ENCODE peak calls at places on chromosome 19, in six cellular contexts. One of them, this sample, is unnamed.

GRCh38 chr19:40139533-40140287 is 49.0 kb upstream of the ZNF780A start:
- DNase-seq in stimulated activated effector memory CD8-positive, alpha-beta T cell treated with anti-CD3 and anti-CD28 coated beads, Interleukin-12 subunit alpha, Interleukin-12 subunit beta, amount 100 ng/mL, for 72 hours: no peak
- DNase-seq in NCI-H1105: peak; percentile 38
- DNase-seq in CD8-positive, alpha-beta T cell: no peak
- DNase-seq in NCI-H2029 treated with DMSO at 0.1 percent for 48 hours: peak; percentile 47
- DNase-seq in activated T-helper 2 cell treated with anti-CD3 and anti-CD28 coated beads, Interferon-gamma antibody, Interleukin-2, Interleukin-4, amounts not matched to agents 10 μg/mL and 5 μg/mL and 100 μg/mL, durations not matched to agents 14 hours and 24 hours and 36 hours: no peak
- DNase-seq in this sample: peak; percentile 15

GRCh38 chr19:6769006-6769637 is 1.9 kb upstream of the SH2D3A start:
- DNase-seq in stimulated activated effector memory CD8-positive, alpha-beta T cell treated with anti-CD3 and anti-CD28 coated beads, Interleukin-12 subunit alpha, Interleukin-12 subunit beta, amount 100 ng/mL, for 72 hours: no peak
- DNase-seq in NCI-H1105: no peak
- DNase-seq in CD8-positive, alpha-beta T cell: no peak
- DNase-seq in NCI-H2029 treated with DMSO at 0.1 percent for 48 hours: no peak
- DNase-seq in activated T-helper 2 cell treated with anti-CD3 and anti-CD28 coated beads, Interferon-gamma antibody, Interleukin-2, Interleukin-4, amounts not matched to agents 10 μg/mL and 5 μg/mL and 100 μg/mL, durations not matched to agents 14 hours and 24 hours and 36 hours: no peak
- DNase-seq in this sample: no peak

GRCh38 chr19:10288662-10289166 is 1.0 kb upstream of the ICAM5 start:
- DNase-seq in NCI-H1105: peak; percentile 14
- DNase-seq in stimulated activated effector memory CD8-positive, alpha-beta T cell treated with anti-CD3 and anti-CD28 coated beads, Interleukin-12 subunit alpha, Interleukin-12 subunit beta, amount 100 ng/mL, for 72 hours: no peak
- DNase-seq in activated T-helper 2 cell treated with anti-CD3 and anti-CD28 coated beads, Interferon-gamma antibody, Interleukin-2, Interleukin-4, amounts not matched to agents 10 μg/mL and 5 μg/mL and 100 μg/mL, durations not matched to agents 14 hours and 24 hours and 36 hours: peak; percentile 36
- DNase-seq in NCI-H2029 treated with DMSO at 0.1 percent for 48 hours: no peak
- DNase-seq in CD8-positive, alpha-beta T cell: no peak
- DNase-seq in this sample: no peak

GRCh38 chr19:17779281-17779930 is 15.5 kb upstream of the B3GNT3 start:
- DNase-seq in stimulated activated effector memory CD8-positive, alpha-beta T cell treated with anti-CD3 and anti-CD28 coated beads, Interleukin-12 subunit alpha, Interleukin-12 subunit beta, amount 100 ng/mL, for 72 hours: no peak
- DNase-seq in CD8-positive, alpha-beta T cell: no peak
- DNase-seq in NCI-H1105: no peak
- DNase-seq in NCI-H2029 treated with DMSO at 0.1 percent for 48 hours: no peak
- DNase-seq in activated T-helper 2 cell treated with anti-CD3 and anti-CD28 coated beads, Interferon-gamma antibody, Interleukin-2, Interleukin-4, amounts not matched to agents 10 μg/mL and 5 μg/mL and 100 μg/mL, durations not matched to agents 14 hours and 24 hours and 36 hours: no peak
- DNase-seq in this sample: no peak

GRCh38 chr19:40492274-40492673 is 25.5 kb downstream of the SPTBN4 start:
- DNase-seq in stimulated activated effector memory CD8-positive, alpha-beta T cell treated with anti-CD3 and anti-CD28 coated beads, Interleukin-12 subunit alpha, Interleukin-12 subunit beta, amount 100 ng/mL, for 72 hours: no peak
- DNase-seq in NCI-H1105: no peak
- DNase-seq in activated T-helper 2 cell treated with anti-CD3 and anti-CD28 coated beads, Interferon-gamma antibody, Interleukin-2, Interleukin-4, amounts not matched to agents 10 μg/mL and 5 μg/mL and 100 μg/mL, durations not matched to agents 14 hours and 24 hours and 36 hours: no peak
- DNase-seq in CD8-positive, alpha-beta T cell: no peak
- DNase-seq in NCI-H2029 treated with DMSO at 0.1 percent for 48 hours: no peak
- DNase-seq in this sample: no peak

GRCh38 chr19:58252102-58252685 is 23.5 kb downstream of the ZNF544 start:
- DNase-seq in CD8-positive, alpha-beta T cell: no peak
- DNase-seq in activated T-helper 2 cell treated with anti-CD3 and anti-CD28 coated beads, Interferon-gamma antibody, Interleukin-2, Interleukin-4, amounts not matched to agents 10 μg/mL and 5 μg/mL and 100 μg/mL, durations not matched to agents 14 hours and 24 hours and 36 hours: no peak
- DNase-seq in NCI-H2029 treated with DMSO at 0.1 percent for 48 hours: no peak
- DNase-seq in stimulated activated effector memory CD8-positive, alpha-beta T cell treated with anti-CD3 and anti-CD28 coated beads, Interleukin-12 subunit alpha, Interleukin-12 subunit beta, amount 100 ng/mL, for 72 hours: no peak
- DNase-seq in NCI-H1105: no peak
- DNase-seq in this sample: no peak

GRCh38 chr19:49390131-49390977 is 2.3 kb downstream of the KASH5 start:
- DNase-seq in activated T-helper 2 cell treated with anti-CD3 and anti-CD28 coated beads, Interferon-gamma antibody, Interleukin-2, Interleukin-4, amounts not matched to agents 10 μg/mL and 5 μg/mL and 100 μg/mL, durations not matched to agents 14 hours and 24 hours and 36 hours: no peak
- DNase-seq in stimulated activated effector memory CD8-positive, alpha-beta T cell treated with anti-CD3 and anti-CD28 coated beads, Interleukin-12 subunit alpha, Interleukin-12 subunit beta, amount 100 ng/mL, for 72 hours: no peak
- DNase-seq in NCI-H2029 treated with DMSO at 0.1 percent for 48 hours: no peak
- DNase-seq in CD8-positive, alpha-beta T cell: no peak
- DNase-seq in NCI-H1105: no peak
- DNase-seq in this sample: no peak

GRCh38 chr19:35560271-35560670 is 3.2 kb downstream of the ATP4A start:
- DNase-seq in NCI-H2029 treated with DMSO at 0.1 percent for 48 hours: no peak
- DNase-seq in NCI-H1105: no peak
- DNase-seq in CD8-positive, alpha-beta T cell: no peak
- DNase-seq in activated T-helper 2 cell treated with anti-CD3 and anti-CD28 coated beads, Interferon-gamma antibody, Interleukin-2, Interleukin-4, amounts not matched to agents 10 μg/mL and 5 μg/mL and 100 μg/mL, durations not matched to agents 14 hours and 24 hours and 36 hours: no peak
- DNase-seq in stimulated activated effector memory CD8-positive, alpha-beta T cell treated with anti-CD3 and anti-CD28 coated beads, Interleukin-12 subunit alpha, Interleukin-12 subunit beta, amount 100 ng/mL, for 72 hours: no peak
- DNase-seq in this sample: no peak

GRCh38 chr19:49427855-49428546 is 2.8 kb downstream of the GFY start:
- DNase-seq in NCI-H2029 treated with DMSO at 0.1 percent for 48 hours: peak; percentile 8
- DNase-seq in stimulated activated effector memory CD8-positive, alpha-beta T cell treated with anti-CD3 and anti-CD28 coated beads, Interleukin-12 subunit alpha, Interleukin-12 subunit beta, amount 100 ng/mL, for 72 hours: no peak
- DNase-seq in NCI-H1105: no peak
- DNase-seq in activated T-helper 2 cell treated with anti-CD3 and anti-CD28 coated beads, Interferon-gamma antibody, Interleukin-2, Interleukin-4, amounts not matched to agents 10 μg/mL and 5 μg/mL and 100 μg/mL, durations not matched to agents 14 hours and 24 hours and 36 hours: no peak
- DNase-seq in CD8-positive, alpha-beta T cell: no peak
- DNase-seq in this sample: no peak

GRCh38 chr19:2969104-2969504 is 8.3 kb upstream of the TLE6 start:
- DNase-seq in NCI-H1105: peak; percentile 87
- DNase-seq in stimulated activated effector memory CD8-positive, alpha-beta T cell treated with anti-CD3 and anti-CD28 coated beads, Interleukin-12 subunit alpha, Interleukin-12 subunit beta, amount 100 ng/mL, for 72 hours: no peak
- DNase-seq in NCI-H2029 treated with DMSO at 0.1 percent for 48 hours: peak; percentile 96
- DNase-seq in CD8-positive, alpha-beta T cell: no peak
- DNase-seq in activated T-helper 2 cell treated with anti-CD3 and anti-CD28 coated beads, Interferon-gamma antibody, Interleukin-2, Interleukin-4, amounts not matched to agents 10 μg/mL and 5 μg/mL and 100 μg/mL, durations not matched to agents 14 hours and 24 hours and 36 hours: no peak
- DNase-seq in this sample: peak; percentile 53

GRCh38 chr19:47853003-47853402 is 6.0 kb upstream of the TPRX2 start:
- DNase-seq in NCI-H1105: no peak
- DNase-seq in stimulated activated effector memory CD8-positive, alpha-beta T cell treated with anti-CD3 and anti-CD28 coated beads, Interleukin-12 subunit alpha, Interleukin-12 subunit beta, amount 100 ng/mL, for 72 hours: no peak
- DNase-seq in CD8-positive, alpha-beta T cell: no peak
- DNase-seq in NCI-H2029 treated with DMSO at 0.1 percent for 48 hours: no peak
- DNase-seq in activated T-helper 2 cell treated with anti-CD3 and anti-CD28 coated beads, Interferon-gamma antibody, Interleukin-2, Interleukin-4, amounts not matched to agents 10 μg/mL and 5 μg/mL and 100 μg/mL, durations not matched to agents 14 hours and 24 hours and 36 hours: no peak
- DNase-seq in this sample: no peak

GRCh38 chr19:48244289-48244688 is 11.4 kb downstream of the CARD8 start:
- DNase-seq in stimulated activated effector memory CD8-positive, alpha-beta T cell treated with anti-CD3 and anti-CD28 coated beads, Interleukin-12 subunit alpha, Interleukin-12 subunit beta, amount 100 ng/mL, for 72 hours: no peak
- DNase-seq in NCI-H2029 treated with DMSO at 0.1 percent for 48 hours: no peak
- DNase-seq in activated T-helper 2 cell treated with anti-CD3 and anti-CD28 coated beads, Interferon-gamma antibody, Interleukin-2, Interleukin-4, amounts not matched to agents 10 μg/mL and 5 μg/mL and 100 μg/mL, durations not matched to agents 14 hours and 24 hours and 36 hours: peak; percentile 14
- DNase-seq in NCI-H1105: no peak
- DNase-seq in CD8-positive, alpha-beta T cell: peak; percentile 30
- DNase-seq in this sample: no peak

GRCh38 chr19:15780595-15781418 is 6.7 kb upstream of the OR10H5 start:
- DNase-seq in CD8-positive, alpha-beta T cell: no peak
- DNase-seq in NCI-H1105: no peak
- DNase-seq in stimulated activated effector memory CD8-positive, alpha-beta T cell treated with anti-CD3 and anti-CD28 coated beads, Interleukin-12 subunit alpha, Interleukin-12 subunit beta, amount 100 ng/mL, for 72 hours: no peak
- DNase-seq in activated T-helper 2 cell treated with anti-CD3 and anti-CD28 coated beads, Interferon-gamma antibody, Interleukin-2, Interleukin-4, amounts not matched to agents 10 μg/mL and 5 μg/mL and 100 μg/mL, durations not matched to agents 14 hours and 24 hours and 36 hours: no peak
- DNase-seq in NCI-H2029 treated with DMSO at 0.1 percent for 48 hours: no peak
- DNase-seq in this sample: no peak

GRCh38 chr19:5114713-5115112 is 145.8 kb downstream of the KDM4B start:
- DNase-seq in CD8-positive, alpha-beta T cell: no peak
- DNase-seq in NCI-H2029 treated with DMSO at 0.1 percent for 48 hours: no peak
- DNase-seq in NCI-H1105: no peak
- DNase-seq in activated T-helper 2 cell treated with anti-CD3 and anti-CD28 coated beads, Interferon-gamma antibody, Interleukin-2, Interleukin-4, amounts not matched to agents 10 μg/mL and 5 μg/mL and 100 μg/mL, durations not matched to agents 14 hours and 24 hours and 36 hours: no peak
- DNase-seq in stimulated activated effector memory CD8-positive, alpha-beta T cell treated with anti-CD3 and anti-CD28 coated beads, Interleukin-12 subunit alpha, Interleukin-12 subunit beta, amount 100 ng/mL, for 72 hours: no peak
- DNase-seq in this sample: no peak

This sample was measured in NCI-H2107.